ENCODE peak calls at places on chromosomes 12 and 14, in four cellular contexts. One of them, this sample, is unnamed.

GRCh38 chr14:24162083-24162482 is 1.0 kb downstream of the IRF9 start:
- DNase-seq in activated CD8-positive, alpha-beta memory T cell treated with anti-CD3 and anti-CD28 coated beads for 1 hour: no peak
- DNase-seq in Ammon's horn: no peak
- DNase-seq in M059J: no peak
- DNase-seq in this sample: peak

GRCh38 chr12:105358789-105359188 is 28.3 kb downstream of the C12orf75 start:
- DNase-seq in activated CD8-positive, alpha-beta memory T cell treated with anti-CD3 and anti-CD28 coated beads for 1 hour: no peak
- DNase-seq in Ammon's horn: peak
- DNase-seq in M059J: no peak
- DNase-seq in this sample: peak

GRCh38 chr12:26034371-26035142 is 76.1 kb downstream of the RASSF8 start:
- DNase-seq in activated CD8-positive, alpha-beta memory T cell treated with anti-CD3 and anti-CD28 coated beads for 1 hour: no peak
- DNase-seq in Ammon's horn: no peak
- DNase-seq in M059J: peak
- DNase-seq in this sample: no peak

GRCh38 chr12:43501705-43502104 is 50.3 kb downstream of the ADAMTS20 start:
- DNase-seq in activated CD8-positive, alpha-beta memory T cell treated with anti-CD3 and anti-CD28 coated beads for 1 hour: no peak
- DNase-seq in Ammon's horn: no peak
- DNase-seq in M059J: peak
- DNase-seq in this sample: no peak

GRCh38 chr12:12839886-12840285 is 26.7 kb downstream of the DDX47 start:
- DNase-seq in activated CD8-positive, alpha-beta memory T cell treated with anti-CD3 and anti-CD28 coated beads for 1 hour: no peak
- DNase-seq in Ammon's horn: no peak
- DNase-seq in M059J: peak
- DNase-seq in this sample: no peak

GRCh38 chr12:45568808-45569207 is 160.7 kb upstream of the ARID2 start:
- DNase-seq in activated CD8-positive, alpha-beta memory T cell treated with anti-CD3 and anti-CD28 coated beads for 1 hour: no peak
- DNase-seq in Ammon's horn: no peak
- DNase-seq in M059J: no peak
- DNase-seq in this sample: no peak

GRCh38 chr12:115998119-115998633 is 279.3 kb downstream of the MED13L start:
- DNase-seq in activated CD8-positive, alpha-beta memory T cell treated with anti-CD3 and anti-CD28 coated beads for 1 hour: no peak
- DNase-seq in Ammon's horn: peak
- DNase-seq in M059J: peak
- DNase-seq in this sample: peak

GRCh38 chr14:77872971-77873370 is 73.1 kb downstream of the ADCK1 start:
- DNase-seq in activated CD8-positive, alpha-beta memory T cell treated with anti-CD3 and anti-CD28 coated beads for 1 hour: no peak
- DNase-seq in Ammon's horn: no peak
- DNase-seq in M059J: no peak
- DNase-seq in this sample: no peak

GRCh38 chr12:116015525-116015924 is 262.0 kb downstream of the MED13L start:
- DNase-seq in activated CD8-positive, alpha-beta memory T cell treated with anti-CD3 and anti-CD28 coated beads for 1 hour: no peak
- DNase-seq in Ammon's horn: peak
- DNase-seq in M059J: peak
- DNase-seq in this sample: peak